ENCODE peak calls at places on chromosomes 5 and 9, in nine cellular contexts. H is epithelial cell of esophagus, T is mesendoderm, S is fibroblast of pulmonary artery, A is uterus, W is A549, N is keratinocyte, C is prostate gland, D is fibroblast of the aortic adventitia. R is an unnamed sample.

GRCh38 chr5:101806410-101806809 is 489.7 kb downstream of the SLCO4C1 start:
- DNase-seq in H (no peak), T (no peak), S (no peak), A (no peak), W (no peak), N (no peak), C (no peak), D (no peak), R (no peak)

GRCh38 chr9:113712053-113712452 is 164.1 kb upstream of the ZNF618 start:
- DNase-seq in H (peak), T (no peak), S (peak), A (no peak), W (no peak), N (no peak), C (peak), D (peak), R (no peak)

GRCh38 chr5:36655171-36655570 is 48.8 kb downstream of the SLC1A3 start:
- DNase-seq in H (peak), T (no peak), S (no peak), A (no peak), W (no peak), N (no peak), C (no peak), D (no peak), R (no peak)

GRCh38 chr5:25568989-25569625 is 924.3 kb upstream of the CDH10 start:
- DNase-seq in H (no peak), T (peak), S (no peak), A (no peak), W (no peak), N (no peak), C (no peak), D (no peak), R (peak)

GRCh38 chr5:81819556-81820314 is 68.8 kb upstream of the SSBP2 start:
- DNase-seq in H (peak), T (no peak), S (peak), A (no peak), W (peak), N (no peak), C (no peak), D (peak), R (no peak)

GRCh38 chr9:130359819-130360218 is 84.9 kb upstream of the ASS1 start:
- DNase-seq in H (no peak), T (peak), S (no peak), A (no peak), W (no peak), N (no peak), C (no peak), D (no peak), R (no peak)

GRCh38 chr9:7298123-7298522 is 501.5 kb downstream of the DMAC1 start:
- DNase-seq in H (no peak), T (no peak), S (no peak), A (no peak), W (no peak), N (no peak), C (no peak), D (no peak), R (no peak)

GRCh38 chr9:91047993-91048607 is 246.5 kb downstream of the SYK start:
- DNase-seq in H (peak), T (no peak), S (peak), A (no peak), W (no peak), N (no peak), C (no peak), D (peak), R (peak)

GRCh38 chr9:127903557-127904475 is 4.4 kb upstream of the ST6GALNAC6 start:
- DNase-seq in H (no peak), T (peak), S (no peak), A (peak), W (no peak), N (no peak), C (no peak), D (no peak), R (peak)

GRCh38 chr5:57666582-57666981 is 184.0 kb upstream of the ACTBL2 start:
- DNase-seq in H (peak), T (no peak), S (peak), A (no peak), W (no peak), N (no peak), C (no peak), D (no peak), R (no peak)

GRCh38 chr5:18744441-18744840 is 1110.2 kb downstream of the TAF11L14 start:
- DNase-seq in H (no peak), T (no peak), S (no peak), A (no peak), W (no peak), N (no peak), C (no peak), D (no peak), R (peak)

GRCh38 chr5:159902444-159903121 is 13.7 kb upstream of the ADRA1B start:
- DNase-seq in H (peak), T (no peak), S (peak), A (no peak), W (peak), N (no peak), C (no peak), D (no peak), R (no peak)

GRCh38 chr9:76818271-76818670 is 54.0 kb downstream of the PCA3 start:
- DNase-seq in H (peak), T (peak), S (peak), A (peak), W (peak), N (peak), C (peak), D (peak), R (no peak)

GRCh38 chr5:79560774-79561524 is 47.0 kb upstream of the HOMER1 start:
- DNase-seq in H (peak), T (no peak), S (peak), A (no peak), W (no peak), N (no peak), C (no peak), D (peak), R (no peak)

GRCh38 chr9:16191691-16192402 is 639.0 kb downstream of the CCDC171 start:
- DNase-seq in H (peak), T (peak), S (peak), A (peak), W (peak), N (no peak), C (peak), D (peak), R (peak)

GRCh38 chr5:149789835-149790234 is 59.7 kb downstream of the PPARGC1B start:
- DNase-seq in H (no peak), T (no peak), S (no peak), A (no peak), W (no peak), N (no peak), C (no peak), D (no peak), R (no peak)

GRCh38 chr5:133059621-133060020 is 7.8 kb downstream of the HSPA4 start:
- DNase-seq in H (no peak), T (no peak), S (no peak), A (no peak), W (no peak), N (no peak), C (no peak), D (no peak), R (no peak)

GRCh38 chr9:6055213-6055612 is 39.8 kb upstream of the RANBP6 start:
- DNase-seq in H (peak), T (peak), S (peak), A (peak), W (peak), N (peak), C (peak), D (peak), R (peak)

GRCh38 chr9:130794923-130795495 is 40.0 kb upstream of the ABL1 start:
- DNase-seq in H (no peak), T (no peak), S (peak), A (no peak), W (no peak), N (no peak), C (no peak), D (peak), R (no peak)

GRCh38 chr5:169695919-169696490 is 58.9 kb downstream of the DOCK2 start:
- DNase-seq in H (peak), T (no peak), S (peak), A (no peak), W (peak), N (peak), C (no peak), D (peak), R (no peak)

GRCh38 chr9:127035948-127036347 is 86.5 kb downstream of the ANGPTL2 start:
- DNase-seq in H (no peak), T (no peak), S (peak), A (peak), W (no peak), N (no peak), C (no peak), D (peak), R (no peak)

GRCh38 chr5:177310757-177311173 is 933 bp downstream of the MXD3 start:
- DNase-seq in H (peak), T (peak), S (peak), A (no peak), W (no peak), N (no peak), C (no peak), D (no peak), R (peak)

GRCh38 chr9:72428329-72428728 is 63.3 kb upstream of the ZFAND5 start:
- DNase-seq in H (no peak), T (no peak), S (peak), A (no peak), W (no peak), N (no peak), C (no peak), D (peak), R (no peak)

GRCh38 chr5:44987026-44987425 is 178.3 kb downstream of the MRPS30 start:
- DNase-seq in H (no peak), T (no peak), S (no peak), A (no peak), W (no peak), N (no peak), C (no peak), D (no peak), R (no peak)

GRCh38 chr5:2133080-2133479 is 250.4 kb upstream of the IRX4 start:
- DNase-seq in H (no peak), T (no peak), S (peak), A (no peak), W (no peak), N (no peak), C (no peak), D (peak), R (no peak)

GRCh38 chr9:117549444-117549843 is 134.6 kb upstream of the ASTN2 start:
- DNase-seq in H (no peak), T (no peak), S (no peak), A (no peak), W (no peak), N (no peak), C (no peak), D (no peak), R (no peak)

GRCh38 chr5:151670953-151671636 is 15.6 kb downstream of the SPARC start:
- DNase-seq in H (peak), T (no peak), S (no peak), A (peak), W (no peak), N (no peak), C (no peak), D (peak), R (no peak)

GRCh38 chr9:81605154-81605670 is 84.1 kb downstream of the TLE1 start:
- DNase-seq in H (peak), T (no peak), S (no peak), A (no peak), W (no peak), N (no peak), C (no peak), D (no peak), R (no peak)

GRCh38 chr5:158174918-158175663 is 316.1 kb upstream of the CLINT1 start:
- DNase-seq in H (peak), T (peak), S (peak), A (peak), W (peak), N (no peak), C (peak), D (peak), R (peak)

GRCh38 chr9:21750021-21750735 is 52.3 kb upstream of the MTAP start:
- DNase-seq in H (no peak), T (no peak), S (peak), A (no peak), W (no peak), N (no peak), C (no peak), D (peak), R (no peak)

GRCh38 chr9:21744320-21744719 is 58.1 kb upstream of the MTAP start:
- DNase-seq in H (no peak), T (no peak), S (no peak), A (no peak), W (no peak), N (no peak), C (no peak), D (no peak), R (no peak)

GRCh38 chr9:21747171-21747570 is 55.3 kb upstream of the MTAP start:
- DNase-seq in H (peak), T (no peak), S (peak), A (no peak), W (no peak), N (peak), C (no peak), D (peak), R (no peak)

GRCh38 chr9:21744874-21745273 is 57.6 kb upstream of the MTAP start:
- DNase-seq in H (peak), T (no peak), S (peak), A (no peak), W (no peak), N (no peak), C (no peak), D (peak), R (no peak)

DNA sequence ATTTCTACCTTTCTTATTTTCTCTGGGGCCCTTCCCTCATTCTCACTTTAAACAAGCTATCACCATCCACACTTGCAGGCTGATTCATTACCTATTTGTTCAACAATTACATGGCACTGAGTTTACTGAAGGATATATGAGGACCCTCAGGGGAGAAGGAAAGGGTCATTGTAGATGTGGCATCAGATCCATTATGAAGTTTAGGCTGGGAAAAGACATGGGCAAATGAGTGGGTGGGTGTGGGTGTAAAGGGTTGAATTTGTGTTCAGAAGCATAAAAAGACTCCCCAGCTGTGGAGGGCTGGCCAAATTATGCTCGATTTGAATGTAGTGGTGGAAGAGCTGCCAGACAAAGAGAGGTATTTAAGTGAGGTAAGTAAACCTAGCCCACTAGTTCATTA is 55.9 kb upstream of the MTAP start:
- DNase-seq in H (no peak), T (no peak), S (no peak), A (no peak), W (no peak), N (no peak), C (no peak), D (no peak), R (no peak)
- H3K4me3 ChIP-seq in H (no peak), T (no peak), S (no peak), A (no peak), W (no peak), N (no peak), C (no peak), D (no peak), R (no peak)

GRCh38 chr5:167658890-167659289 is 632.6 kb upstream of the WWC1 start:
- DNase-seq in H (no peak), T (no peak), S (no peak), A (no peak), W (no peak), N (no peak), C (no peak), D (no peak), R (no peak)
- H3K4me3 ChIP-seq in H (no peak), T (no peak), S (no peak), A (no peak), W (no peak), N (no peak), C (no peak), D (no peak), R (no peak)

DNA sequence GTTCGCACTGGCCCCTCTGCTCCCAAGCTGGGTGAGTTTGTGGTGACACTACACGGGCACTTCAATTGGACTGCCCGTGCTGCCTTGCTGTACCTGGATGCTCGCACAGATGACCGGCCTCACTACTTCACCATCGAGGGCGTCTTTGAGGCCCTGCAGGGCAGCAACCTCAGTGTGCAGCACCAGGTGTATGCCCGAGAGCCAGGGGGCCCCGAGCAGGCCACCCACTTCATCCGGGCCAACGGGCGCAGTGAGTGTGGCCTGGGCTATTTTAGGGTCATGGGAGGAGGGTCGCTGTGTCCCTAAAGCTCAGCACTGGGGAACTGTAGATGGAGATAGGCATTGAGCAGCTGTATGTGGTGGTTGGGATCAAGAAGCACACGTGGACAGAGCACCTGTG is 1.4 kb downstream of the NPR2 start:
- DNase-seq in H (no peak), T (no peak), S (no peak), A (no peak), W (no peak), N (no peak), C (no peak), D (no peak), R (no peak)
- H3K4me3 ChIP-seq in H (no peak), T (no peak), S (peak), A (no peak), W (no peak), N (no peak), C (no peak), D (peak), R (no peak)

DNA sequence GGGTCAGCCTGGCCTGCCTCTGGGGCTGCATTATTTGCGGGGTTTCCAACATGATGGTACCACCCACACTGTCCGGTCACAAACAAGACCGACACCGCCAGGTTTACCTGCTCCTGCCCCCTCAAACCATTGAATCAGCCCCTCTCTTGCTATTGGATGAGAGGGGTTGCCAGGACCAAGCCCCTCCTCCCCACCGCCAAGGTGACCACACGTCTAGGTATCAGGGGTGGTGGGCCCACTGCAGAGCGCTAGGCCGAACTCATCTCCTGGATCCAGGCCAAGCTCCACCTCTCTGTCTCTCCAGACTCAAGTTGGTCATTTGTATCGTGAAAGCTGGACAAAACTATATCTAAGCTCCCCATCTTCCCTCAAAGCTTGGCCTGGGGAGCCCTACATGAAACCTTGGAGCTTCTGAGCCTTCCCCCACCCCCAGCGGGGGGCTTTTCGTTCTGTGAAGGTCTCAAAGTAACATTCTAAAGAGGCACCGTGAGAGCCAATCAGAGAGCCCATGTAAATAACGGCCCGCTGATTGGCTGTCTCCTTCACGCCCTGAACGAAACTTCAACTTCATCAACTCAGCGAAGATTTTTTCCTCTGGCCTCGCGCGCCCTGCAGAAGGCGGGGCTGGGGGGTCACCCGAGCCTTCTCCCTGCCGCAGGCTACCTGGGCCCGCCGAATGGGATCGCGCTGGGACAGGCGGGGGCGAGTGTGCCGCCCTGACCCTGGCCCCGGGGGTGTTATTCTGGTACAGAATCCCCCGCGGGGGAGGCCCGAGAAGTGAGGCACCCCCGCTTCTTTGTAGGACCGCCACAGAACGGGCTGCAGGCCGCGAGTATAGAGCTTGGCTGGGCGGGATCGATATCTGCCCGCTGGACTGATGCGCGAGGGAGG is 49.6 kb upstream of the PSD2 start:
- DNase-seq in H (peak), T (peak), S (peak), A (peak), W (peak), N (no peak), C (peak), D (peak), R (peak)
- H3K4me3 ChIP-seq in H (peak), T (no peak), S (peak), A (peak), W (peak), N (peak), C (peak), D (no peak), R (peak)

GRCh38 chr5:67182406-67182805 is 14.2 kb downstream of the CD180 start:
- DNase-seq in H (peak), T (peak), S (peak), A (peak), W (no peak), N (no peak), C (no peak), D (peak), R (no peak)

GRCh38 chr5:67181648-67182218 is 14.9 kb downstream of the CD180 start:
- DNase-seq in H (no peak), T (peak), S (no peak), A (no peak), W (no peak), N (no peak), C (no peak), D (no peak), R (no peak)

GRCh38 chr5:67187318-67187717 is 9.3 kb downstream of the CD180 start:
- DNase-seq in H (no peak), T (no peak), S (no peak), A (no peak), W (no peak), N (no peak), C (no peak), D (no peak), R (no peak)

GRCh38 chr5:67179695-67180302 is 16.8 kb downstream of the CD180 start:
- DNase-seq in H (no peak), T (no peak), S (no peak), A (no peak), W (no peak), N (no peak), C (no peak), D (no peak), R (no peak)

DNA sequence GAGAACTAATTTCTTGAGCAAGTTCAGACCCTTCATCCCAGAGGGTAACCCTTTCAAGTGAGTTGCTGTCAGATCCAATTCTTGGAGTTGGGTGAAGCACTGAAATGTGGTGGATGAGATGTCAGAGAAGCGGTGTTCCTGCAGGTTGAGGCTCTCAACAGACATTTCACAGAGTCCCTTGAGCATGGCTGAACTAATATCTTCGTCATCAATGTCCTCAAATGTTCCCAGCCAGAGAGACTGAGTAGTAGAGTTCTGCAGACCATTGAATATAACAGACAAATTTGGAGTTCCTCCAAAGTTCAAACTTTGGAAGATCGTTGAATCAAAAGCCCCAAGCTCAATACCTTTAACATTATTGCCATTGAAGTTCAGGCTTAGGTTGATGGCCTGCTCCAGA is 12.7 kb downstream of the CD180 start:
- DNase-seq in H (no peak), T (no peak), S (no peak), A (no peak), W (no peak), N (no peak), C (no peak), D (no peak), R (no peak)
- H3K4me3 ChIP-seq in H (no peak), T (no peak), S (no peak), A (no peak), W (no peak), N (no peak), C (no peak), D (no peak), R (no peak)

DNA sequence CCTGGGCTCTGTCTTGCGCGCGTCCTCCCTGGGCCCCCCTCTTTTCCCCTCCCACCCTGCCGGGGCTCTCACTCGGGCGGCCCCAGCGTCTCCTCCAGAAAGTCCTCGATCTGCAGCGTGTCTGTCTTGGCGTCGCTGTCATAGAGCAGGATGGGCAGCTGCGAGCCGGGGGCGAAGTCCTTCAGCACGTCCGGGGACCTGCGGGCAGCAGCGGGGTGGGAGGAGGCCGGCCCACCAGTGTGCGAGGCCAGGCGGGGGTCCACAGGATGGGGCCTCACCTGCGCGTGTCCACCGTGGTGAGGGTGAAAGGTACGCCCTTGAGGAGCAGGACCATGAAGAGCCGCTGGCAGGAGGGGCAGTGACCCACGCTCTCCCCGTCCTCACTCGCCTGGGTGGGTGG is 998 bp downstream of the CLIC3 start:
- DNase-seq in H (no peak), T (no peak), S (no peak), A (no peak), W (no peak), N (no peak), C (no peak), D (peak), R (no peak)
- H3K4me3 ChIP-seq in H (peak), T (no peak), S (no peak), A (no peak), W (no peak), N (no peak), C (no peak), D (peak), R (no peak)

GRCh38 chr9:18236336-18236735 is 237.6 kb upstream of the ADAMTSL1 start:
- DNase-seq in H (no peak), T (no peak), S (no peak), A (no peak), W (no peak), N (no peak), C (no peak), D (no peak), R (no peak)
- H3K4me3 ChIP-seq in H (no peak), T (no peak), S (no peak), A (no peak), W (no peak), N (no peak), C (no peak), D (no peak), R (no peak)

R was measured in Jurkat, Clone E6-1.